ENCODE peak calls at places on chromosomes 11 and 22, in four cellular contexts. K is stomach, P is skeletal muscle cell, W is HFF-Myc. R is an unnamed sample.
A peak's percentile ranks its signal among the peaks of the same experiment; 100 is the strongest.

GRCh38 chr11:65424200-65425104 is 1.9 kb downstream of the NEAT1 start:
- DNase-seq in K (peak; percentile 55), P (no peak), W (no peak), R (no peak)

GRCh38 chr11:69637601-69637955 is 3.4 kb upstream of the CCND1 start:
- DNase-seq in K (no peak), P (no peak), W (no peak), R (no peak)

GRCh38 chr11:61378713-61379313 is 13.6 kb upstream of the TMEM216 start:
- DNase-seq in K (no peak), P (peak; percentile 96), W (peak; percentile 59), R (no peak)

GRCh38 chr11:66022401-66023185 is 3.7 kb downstream of the CATSPER1 start:
- DNase-seq in K (peak; percentile 83), P (no peak), W (no peak), R (no peak)

GRCh38 chr11:134995746-134996145 is 583.7 kb upstream of the B3GAT1 start:
- DNase-seq in K (no peak), P (no peak), W (no peak), R (no peak)

GRCh38 chr11:43467958-43468357 is 109.2 kb downstream of the TTC17 start:
- DNase-seq in K (no peak), P (no peak), W (no peak), R (no peak)

GRCh38 chr22:37887610-37888378 is 18.3 kb upstream of the MICALL1 start:
- DNase-seq in K (no peak), P (no peak), W (no peak), R (no peak)

GRCh38 chr11:11813288-11813962 is 28.3 kb upstream of the USP47 start:
- DNase-seq in K (peak; percentile 51), P (peak; percentile 93), W (no peak), R (peak; percentile 96)

GRCh38 chr11:134569195-134569594 is 157.2 kb upstream of the B3GAT1 start:
- DNase-seq in K (no peak), P (no peak), W (no peak), R (no peak)

GRCh38 chr11:134957540-134958335 is 545.7 kb upstream of the B3GAT1 start:
- DNase-seq in K (no peak), P (no peak), W (no peak), R (no peak)

GRCh38 chr11:62546244-62546936 is at the start of gene AHNAK:
- DNase-seq in K (peak; percentile 87), P (no peak), W (no peak), R (no peak)

GRCh38 chr11:2738551-2739431 is 39.0 kb upstream of the KCNQ1OT1 start:
- DNase-seq in K (no peak), P (no peak), W (no peak), R (no peak)

GRCh38 chr11:126870021-126870420 is 130.5 kb downstream of the KIRREL3 start:
- DNase-seq in K (no peak), P (no peak), W (no peak), R (no peak)

GRCh38 chr11:33377852-33378385 is 120.7 kb downstream of the HIPK3 start:
- DNase-seq in K (no peak), P (no peak), W (no peak), R (no peak)

GRCh38 chr22:21827628-21828267 is 39.7 kb downstream of the MAPK1 start:
- DNase-seq in K (no peak), P (no peak), W (no peak), R (no peak)

GRCh38 chr11:67646535-67647336 is 3.8 kb downstream of the ACY3 start:
- DNase-seq in K (no peak), P (no peak), W (no peak), R (no peak)

GRCh38 chr22:26168934-26169311 is 339 bp upstream of the SEZ6L start:
- DNase-seq in K (no peak), P (no peak), W (no peak), R (no peak)

GRCh38 chr11:43942651-43943356 is 367 bp downstream of the C11orf96 start:
- DNase-seq in K (no peak), P (no peak), W (no peak), R (no peak)

GRCh38 chr22:19772673-19773469 is 12.3 kb downstream of the TBX1 start:
- DNase-seq in K (peak; percentile 51), P (no peak), W (no peak), R (no peak)

GRCh38 chr22:24995649-24996180 is 43.2 kb downstream of the KIAA1671 start:
- DNase-seq in K (no peak), P (no peak), W (no peak), R (no peak)

GRCh38 chr22:39703890-39704658 is 133.5 kb downstream of the CACNA1I start:
- DNase-seq in K (no peak), P (peak; percentile 8), W (no peak), R (no peak)

GRCh38 chr11:5550440-5551095 is 2.2 kb upstream of the OR52H1 start:
- DNase-seq in K (no peak), P (peak; percentile 52), W (peak; percentile 20), R (peak; percentile 41)

GRCh38 chr11:44270403-44271192 is 39.3 kb downstream of the ALX4 start:
- DNase-seq in K (no peak), P (no peak), W (no peak), R (no peak)

GRCh38 chr11:65366340-65366773 is 11.8 kb downstream of the TIGD3 start:
- DNase-seq in K (no peak), P (peak; percentile 39), W (peak; percentile 55), R (no peak)

GRCh38 chr11:1949302-1949701 is 2.2 kb downstream of the MRPL23 start:
- DNase-seq in K (no peak), P (no peak), W (no peak), R (no peak)

GRCh38 chr11:114977596-114977995 is 299.3 kb downstream of the NXPE2 start:
- DNase-seq in K (no peak), P (no peak), W (no peak), R (no peak)

GRCh38 chr11:95923441-95923729 is 522 bp downstream of the MTMR2 start:
- DNase-seq in K (no peak), P (no peak), W (no peak), R (no peak)

GRCh38 chr11:120336641-120337132 is 474 bp downstream of the ARHGEF12 start:
- DNase-seq in K (no peak), P (no peak), W (no peak), R (no peak)

GRCh38 chr11:31060880-31061279 is 308.7 kb downstream of the DCDC1 start:
- DNase-seq in K (no peak), P (no peak), W (no peak), R (no peak)

GRCh38 chr22:19666663-19667593 is 47.4 kb upstream of the SEPTIN5 start:
- DNase-seq in K (no peak), P (peak; percentile 45), W (no peak), R (no peak)

GRCh38 chr11:15776387-15776786 is 580.0 kb downstream of the SOX6 start:
- DNase-seq in K (no peak), P (no peak), W (no peak), R (no peak)

GRCh38 chr11:48081151-48082010 is 101.0 kb downstream of the PTPRJ start:
- DNase-seq in K (no peak), P (no peak), W (no peak), R (peak; percentile 70)

GRCh38 chr22:46675479-46675878 is 55.3 kb downstream of the GRAMD4 start:
- DNase-seq in K (no peak), P (no peak), W (no peak), R (no peak)

GRCh38 chr22:46673677-46674236 is 53.6 kb downstream of the GRAMD4 start:
- DNase-seq in K (no peak), P (no peak), W (no peak), R (no peak)

GRCh38 chr22:46675938-46676337 is 55.8 kb downstream of the GRAMD4 start:
- DNase-seq in K (no peak), P (no peak), W (no peak), R (no peak)

GRCh38 chr22:46674367-46674781 is 54.2 kb downstream of the GRAMD4 start:
- DNase-seq in K (peak; percentile 60), P (no peak), W (no peak), R (no peak)

GRCh38 chr22:46674906-46675305 is 54.7 kb downstream of the GRAMD4 start:
- DNase-seq in K (no peak), P (no peak), W (no peak), R (no peak)
- H3K4me3 ChIP-seq in K (no peak overlapping the region), P (no peak overlapping the region), W (no peak overlapping the region), R (no peak overlapping the region)

DNA sequence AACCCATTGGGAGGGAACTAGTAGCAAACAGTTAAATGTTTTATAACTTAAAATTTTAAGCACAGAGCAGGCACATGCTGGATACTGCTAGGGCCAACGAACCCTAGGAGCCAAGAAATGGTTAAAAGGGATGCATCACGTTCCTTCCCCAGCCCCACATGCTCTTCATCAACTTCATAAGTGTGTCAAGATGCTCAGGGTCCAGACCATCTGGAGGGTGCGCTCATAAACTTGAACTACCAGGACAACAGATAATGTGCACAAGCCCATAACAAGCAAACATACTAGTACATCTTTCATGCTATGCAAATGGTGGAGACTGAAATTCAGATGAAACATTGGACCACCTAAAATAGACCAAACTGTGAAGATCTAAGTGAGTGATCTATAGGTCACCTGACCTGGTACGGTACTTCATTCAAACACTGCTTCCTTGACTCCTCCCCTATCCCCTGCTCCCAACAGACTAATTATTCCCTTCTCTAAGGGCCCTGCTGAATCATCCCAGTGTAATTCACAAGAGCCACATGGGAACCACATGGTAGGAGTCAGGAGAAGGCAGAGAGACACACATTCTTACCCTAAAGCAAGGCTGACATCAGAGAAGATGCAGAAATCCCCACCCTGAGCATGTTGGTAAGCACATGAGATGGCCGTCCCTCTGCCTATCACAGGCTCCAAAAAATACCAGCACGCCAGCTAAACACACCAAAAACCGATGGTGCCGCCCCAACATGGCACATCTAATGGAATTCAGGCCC is 83.9 kb downstream of the ETS1 start:
- DNase-seq in K (no peak), P (peak; percentile 82), W (peak; percentile 99), R (peak; percentile 81)
- H3K4me3 ChIP-seq in K (no peak overlapping the region), P (no peak overlapping the region), W (no peak overlapping the region), R (no peak overlapping the region)

DNA sequence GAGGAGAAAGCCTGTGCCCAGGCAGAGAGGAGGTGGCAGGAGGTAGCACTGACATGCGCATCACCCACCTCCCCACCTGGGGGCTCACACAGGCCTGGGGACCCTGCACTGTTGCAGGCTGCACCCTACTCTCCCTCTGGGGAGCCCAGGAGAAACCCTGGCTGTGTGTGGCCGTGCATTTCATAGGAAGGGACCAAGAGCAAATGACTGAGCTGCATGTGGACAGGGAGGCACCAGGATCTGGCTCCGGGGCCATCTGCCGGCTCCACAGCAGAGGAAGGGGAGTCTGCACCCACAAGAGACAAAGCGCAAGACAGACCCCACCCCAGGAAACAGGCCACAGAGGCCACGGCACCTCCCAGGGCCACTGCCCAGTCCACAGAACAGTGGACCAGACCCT is 22.7 kb downstream of the BID start:
- DNase-seq in K (no peak), P (no peak), W (no peak), R (no peak)
- H3K4me3 ChIP-seq in K (no peak overlapping the region), P (no peak overlapping the region), W (no peak overlapping the region), R (no peak overlapping the region)

DNA sequence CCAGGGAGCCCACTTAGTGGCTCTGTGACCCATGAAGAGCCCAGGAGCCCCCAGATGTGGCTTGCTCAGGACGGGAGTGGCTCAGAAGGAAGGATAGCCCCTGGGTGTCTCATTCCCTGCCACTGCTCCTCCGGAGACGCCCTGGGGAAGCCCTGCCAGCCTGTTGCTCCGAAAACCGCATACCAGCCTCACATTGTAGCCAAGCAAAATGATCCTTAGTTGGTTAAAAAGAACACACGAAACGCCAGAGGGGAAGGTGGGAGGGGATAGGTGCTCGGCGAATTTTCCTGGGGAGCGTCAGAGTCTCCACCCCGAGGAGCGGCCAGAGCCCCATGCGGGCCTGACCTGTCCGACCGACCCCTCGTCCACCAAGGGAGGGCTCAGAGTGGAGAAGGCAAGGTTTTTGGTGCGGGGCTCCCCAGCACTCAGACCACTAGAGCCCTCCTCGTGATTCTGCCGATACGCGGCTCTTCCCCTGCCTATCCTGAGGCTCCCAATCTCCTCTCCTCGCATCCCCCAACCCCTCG is 39.5 kb downstream of the DIXDC1 start:
- DNase-seq in K (no peak), P (no peak), W (no peak), R (no peak)
- H3K4me3 ChIP-seq in K (peak overlapping the region; percentile 71), P (peak overlapping the region; percentile 66), W (peak overlapping the region; percentile 52), R (peak overlapping the region; percentile 75)

R was measured in epithelial cell of proximal tubule.